ENCODE peak calls at places on chromosome 11, in six cellular contexts. O, N, D, E, P and A are unnamed samples.

GRCh38 chr11:122229611-122230386 is 113.8 kb upstream of the BLID start:
- DNase-seq in P (no peak), D (no peak), E (peak), N (no peak), O (peak), A (no peak)

GRCh38 chr11:133149698-133150097 is 382.6 kb downstream of the OPCML start:
- DNase-seq in D (no peak), E (no peak), O (no peak), P (no peak), N (no peak), A (no peak)

GRCh38 chr11:35953081-35953480 is 9.2 kb downstream of the LDLRAD3 start:
- DNase-seq in O (no peak), E (no peak), D (no peak), P (no peak), N (no peak), A (no peak)

GRCh38 chr11:26993965-26994446 is at the start of gene FIBIN:
- DNase-seq in E (no peak), N (no peak), O (no peak), D (no peak), P (no peak), A (no peak)

GRCh38 chr11:129992161-129992944 is 10.3 kb downstream of the PRDM10 start:
- DNase-seq in D (no peak), N (no peak), P (peak), O (no peak), E (peak), A (peak)

GRCh38 chr11:57493507-57494503 is 21.7 kb downstream of the SLC43A1 start:
- DNase-seq in N (peak), D (no peak), O (peak), P (peak), E (peak), A (peak)

GRCh38 chr11:126375726-126376125 is 20.2 kb downstream of the ST3GAL4 start:
- DNase-seq in E (no peak), N (no peak), O (no peak), P (no peak), D (no peak), A (no peak)

GRCh38 chr11:4087551-4087950 is 7.0 kb upstream of the RRM1 start:
- DNase-seq in N (no peak), P (no peak), O (no peak), D (no peak), E (no peak), A (no peak)

GRCh38 chr11:76997512-76997911 is 36.7 kb upstream of the B3GNT6 start:
- DNase-seq in E (no peak), N (no peak), O (no peak), P (no peak), D (no peak), A (no peak)

GRCh38 chr11:74449369-74449931 is 17.9 kb downstream of the KCNE3 start:
- DNase-seq in D (peak), E (peak), O (no peak), N (no peak), P (peak), A (no peak)

GRCh38 chr11:103898065-103898464 is 138.4 kb upstream of the DDI1 start:
- DNase-seq in E (no peak), N (no peak), D (peak), P (no peak), O (no peak), A (no peak)

GRCh38 chr11:131581006-131581405 is 210.6 kb downstream of the NTM start:
- DNase-seq in O (no peak), P (no peak), E (no peak), D (no peak), N (no peak), A (no peak)

GRCh38 chr11:95675585-95675984 is 114.0 kb downstream of the FAM76B start:
- DNase-seq in E (no peak), O (no peak), P (no peak), D (no peak), N (no peak), A (no peak)

GRCh38 chr11:44506375-44507016 is 59.0 kb upstream of the CD82 start:
- DNase-seq in E (no peak), N (no peak), D (no peak), O (no peak), P (no peak), A (no peak)

GRCh38 chr11:60349990-60350389 is 22.9 kb downstream of the MS4A6E start:
- DNase-seq in D (no peak), E (no peak), P (no peak), O (no peak), N (no peak), A (no peak)

GRCh38 chr11:3146612-3147256 is 18.4 kb downstream of the OSBPL5 start:
- DNase-seq in D (no peak), O (no peak), E (no peak), P (no peak), N (no peak), A (no peak)

GRCh38 chr11:7896026-7896785 is 34.9 kb downstream of the OR10A6 start:
- DNase-seq in D (no peak), E (no peak), O (no peak), N (no peak), P (no peak), A (no peak)

GRCh38 chr11:43789700-43790443 is 90.8 kb upstream of the ALKBH3 start:
- DNase-seq in O (no peak), P (no peak), E (no peak), N (no peak), D (no peak), A (no peak)

GRCh38 chr11:33987545-33987944 is 64.0 kb upstream of the CAPRIN1 start:
- DNase-seq in D (no peak), P (no peak), O (no peak), N (no peak), E (no peak), A (no peak)

GRCh38 chr11:22798890-22799289 is 30.7 kb downstream of the SVIP start:
- DNase-seq in N (no peak), E (no peak), O (no peak), D (no peak), P (no peak), A (no peak)

GRCh38 chr11:108221981-108222685 is at the start of gene NPAT:
- DNase-seq in E (no peak), D (no peak), N (no peak), P (no peak), O (no peak), A (no peak)

GRCh38 chr11:131910491-131911387 is 540.3 kb downstream of the NTM start:
- DNase-seq in E (no peak), P (no peak), D (no peak), O (no peak), N (peak), A (no peak)

GRCh38 chr11:110366234-110366633 is 63.5 kb upstream of the FDX1 start:
- DNase-seq in E (no peak), O (no peak), D (no peak), P (no peak), N (no peak), A (no peak)

GRCh38 chr11:120063686-120064340 is 74.1 kb downstream of the TRIM29 start:
- DNase-seq in E (no peak), N (no peak), O (no peak), D (no peak), P (no peak), A (no peak)

GRCh38 chr11:134464196-134464595 is 52.2 kb upstream of the B3GAT1 start:
- DNase-seq in N (no peak), E (no peak), O (no peak), P (no peak), D (no peak), A (no peak)

GRCh38 chr11:134572741-134573675 is 161.0 kb upstream of the B3GAT1 start:
- DNase-seq in E (no peak), O (no peak), P (no peak), N (no peak), D (no peak), A (no peak)

GRCh38 chr11:92845390-92846185 is 123.9 kb upstream of the MTNR1B start:
- DNase-seq in O (no peak), N (no peak), D (no peak), E (peak), P (no peak), A (no peak)

GRCh38 chr11:130118636-130119387 is 40.8 kb upstream of the ST14 start:
- DNase-seq in O (no peak), D (peak), N (peak), E (peak), P (no peak), A (no peak)

GRCh38 chr11:129373489-129373953 is 2.1 kb upstream of the BARX2 start:
- DNase-seq in O (no peak), P (no peak), D (no peak), E (no peak), N (no peak), A (no peak)

GRCh38 chr11:57586711-57587110 is 10.8 kb upstream of the SERPING1 start:
- DNase-seq in E (no peak), N (no peak), O (no peak), P (no peak), D (no peak), A (no peak)

GRCh38 chr11:103202048-103202651 is 92.9 kb downstream of the DYNC2H1 start:
- DNase-seq in P (peak), O (no peak), D (no peak), E (peak), N (no peak), A (no peak)

DNA sequence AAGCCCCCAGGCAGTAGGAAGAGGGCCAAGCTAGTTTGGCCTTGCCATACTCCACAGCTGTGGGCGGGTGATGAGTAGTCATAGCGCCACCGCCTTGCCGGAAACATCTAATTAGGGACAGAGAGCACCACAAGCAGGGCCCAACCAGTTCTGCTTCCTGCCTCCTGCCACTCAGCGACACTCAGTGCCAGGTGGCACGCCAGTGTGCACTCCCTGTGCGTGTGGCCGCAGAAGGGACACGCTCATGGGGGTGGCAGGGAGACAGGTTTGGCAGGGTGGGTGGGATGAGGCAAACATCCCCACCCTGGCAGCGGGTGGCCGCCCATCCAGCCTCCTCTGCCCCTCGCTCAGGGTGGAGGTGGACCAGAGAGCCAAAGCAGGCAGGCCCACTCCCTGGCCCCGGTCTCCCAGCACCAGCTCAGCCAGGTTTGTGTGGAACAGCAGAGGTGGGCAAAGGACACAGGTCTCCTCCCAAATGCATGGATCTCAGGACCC is 4.9 kb downstream of the OVOL1 start:
- DNase-seq in E (no peak), P (no peak), D (peak), N (peak), O (no peak), A (peak)
- TF ChIP-seq TAF1 in E (no peak), P (no peak), D (no peak), N (no peak), O (no peak), A (no peak)

DNA sequence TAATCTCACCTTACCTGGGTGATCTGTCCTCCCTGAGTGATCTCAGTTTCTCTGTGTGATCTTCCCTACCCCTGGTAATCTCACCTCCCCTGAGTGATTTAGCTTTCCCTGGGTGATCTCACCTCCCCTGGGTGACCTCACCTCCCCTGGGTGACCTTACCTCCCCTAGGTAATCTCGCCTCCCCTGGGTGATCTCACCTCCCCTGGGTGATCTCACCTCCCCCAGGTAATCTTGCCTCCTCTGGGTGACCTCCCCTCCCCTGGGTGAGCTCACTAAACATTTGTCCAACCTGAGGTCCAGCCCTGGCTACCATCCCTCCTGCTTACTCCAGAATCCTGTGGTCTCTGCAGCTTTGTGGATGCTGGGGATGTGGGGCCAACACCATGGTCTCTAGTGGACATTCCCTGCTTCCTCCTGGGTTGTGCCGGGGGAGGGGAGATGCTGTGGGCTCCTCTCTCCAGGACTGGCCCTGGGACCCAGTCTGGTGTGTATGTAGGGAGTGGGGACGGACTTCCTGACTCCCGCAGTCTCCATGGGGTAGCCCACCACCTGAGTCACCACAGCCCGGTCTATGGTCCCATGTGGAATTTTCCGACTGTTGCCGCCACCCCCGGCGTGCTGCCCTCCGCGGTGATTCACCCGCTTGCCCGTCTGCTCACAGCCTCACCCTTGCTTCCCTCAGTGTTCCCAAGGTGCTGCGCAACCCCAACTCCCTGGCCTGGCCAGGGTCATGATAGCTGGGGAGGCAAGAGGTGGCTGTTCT is 9.9 kb downstream of the LSP1 start:
- DNase-seq in E (no peak), N (no peak), P (no peak), O (no peak), D (no peak), A (no peak)
- TF ChIP-seq POLR2A in E (no peak), N (no peak), P (no peak), O (no peak), D (no peak), A (peak)

DNA sequence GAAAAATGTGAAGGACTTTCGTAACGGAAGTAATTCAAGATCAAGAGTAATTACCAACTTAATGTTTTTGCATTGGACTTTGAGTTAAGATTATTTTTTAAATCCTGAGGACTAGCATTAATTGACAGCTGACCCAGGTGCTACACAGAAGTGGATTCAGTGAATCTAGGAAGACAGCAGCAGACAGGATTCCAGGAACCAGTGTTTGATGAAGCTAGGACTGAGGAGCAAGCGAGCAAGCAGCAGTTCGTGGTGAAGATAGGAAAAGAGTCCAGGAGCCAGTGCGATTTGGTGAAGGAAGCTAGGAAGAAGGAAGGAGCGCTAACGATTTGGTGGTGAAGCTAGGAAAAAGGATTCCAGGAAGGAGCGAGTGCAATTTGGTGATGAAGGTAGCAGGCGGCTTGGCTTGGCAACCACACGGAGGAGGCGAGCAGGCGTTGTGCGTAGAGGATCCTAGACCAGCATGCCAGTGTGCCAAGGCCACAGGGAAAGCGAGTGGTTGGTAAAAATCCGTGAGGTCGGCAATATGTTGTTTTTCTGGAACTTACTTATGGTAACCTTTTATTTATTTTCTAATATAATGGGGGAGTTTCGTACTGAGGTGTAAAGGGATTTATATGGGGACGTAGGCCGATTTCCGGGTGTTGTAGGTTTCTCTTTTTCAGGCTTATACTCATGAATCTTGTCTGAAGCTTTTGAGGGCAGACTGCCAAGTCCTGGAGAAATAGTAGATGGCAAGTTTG is 1.6 kb downstream of the MALAT1 start:
- DNase-seq in P (no peak), D (no peak), O (no peak), N (no peak), E (no peak), A (no peak)
- TF ChIP-seq POLR2AphosphoS5 in P (peak), D (peak), O (peak), N (peak), E (peak), A (peak)

GRCh38 chr11:12536566-12536965 is 137.7 kb upstream of the TEAD1 start:
- DNase-seq in O (no peak), D (no peak), E (no peak), P (no peak), N (no peak), A (no peak)

GRCh38 chr11:12534549-12534948 is 139.7 kb upstream of the TEAD1 start:
- DNase-seq in P (no peak), O (no peak), D (no peak), E (no peak), N (no peak), A (no peak)

GRCh38 chr11:12532580-12532979 is 141.6 kb upstream of the TEAD1 start:
- DNase-seq in P (no peak), O (no peak), D (no peak), N (no peak), E (no peak), A (no peak)

GRCh38 chr11:12537778-12538401 is 136.3 kb upstream of the TEAD1 start:
- DNase-seq in P (no peak), O (no peak), D (no peak), N (no peak), E (no peak), A (no peak)

GRCh38 chr11:12535321-12535720 is 138.9 kb upstream of the TEAD1 start:
- DNase-seq in D (no peak), E (no peak), P (no peak), O (no peak), N (no peak), A (no peak)
- TF ChIP-seq TAF1 in D (no peak), E (no peak), P (no peak), O (no peak), N (no peak), A (no peak)

GRCh38 chr11:63536669-63537292 is at the start of gene PLAAT4:
- DNase-seq in O (no peak), P (no peak), D (peak), E (peak), N (peak), A (no peak)

GRCh38 chr11:63535734-63536133 is 874 bp upstream of the PLAAT4 start:
- DNase-seq in D (no peak), P (no peak), O (no peak), E (no peak), N (no peak), A (no peak)

GRCh38 chr11:63534895-63535461 is 1.6 kb upstream of the PLAAT4 start:
- DNase-seq in P (no peak), D (peak), O (no peak), N (no peak), E (no peak), A (no peak)

GRCh38 chr11:63534076-63534475 is 2.5 kb upstream of the PLAAT4 start:
- DNase-seq in N (no peak), E (no peak), O (no peak), P (no peak), D (no peak), A (no peak)

DNA sequence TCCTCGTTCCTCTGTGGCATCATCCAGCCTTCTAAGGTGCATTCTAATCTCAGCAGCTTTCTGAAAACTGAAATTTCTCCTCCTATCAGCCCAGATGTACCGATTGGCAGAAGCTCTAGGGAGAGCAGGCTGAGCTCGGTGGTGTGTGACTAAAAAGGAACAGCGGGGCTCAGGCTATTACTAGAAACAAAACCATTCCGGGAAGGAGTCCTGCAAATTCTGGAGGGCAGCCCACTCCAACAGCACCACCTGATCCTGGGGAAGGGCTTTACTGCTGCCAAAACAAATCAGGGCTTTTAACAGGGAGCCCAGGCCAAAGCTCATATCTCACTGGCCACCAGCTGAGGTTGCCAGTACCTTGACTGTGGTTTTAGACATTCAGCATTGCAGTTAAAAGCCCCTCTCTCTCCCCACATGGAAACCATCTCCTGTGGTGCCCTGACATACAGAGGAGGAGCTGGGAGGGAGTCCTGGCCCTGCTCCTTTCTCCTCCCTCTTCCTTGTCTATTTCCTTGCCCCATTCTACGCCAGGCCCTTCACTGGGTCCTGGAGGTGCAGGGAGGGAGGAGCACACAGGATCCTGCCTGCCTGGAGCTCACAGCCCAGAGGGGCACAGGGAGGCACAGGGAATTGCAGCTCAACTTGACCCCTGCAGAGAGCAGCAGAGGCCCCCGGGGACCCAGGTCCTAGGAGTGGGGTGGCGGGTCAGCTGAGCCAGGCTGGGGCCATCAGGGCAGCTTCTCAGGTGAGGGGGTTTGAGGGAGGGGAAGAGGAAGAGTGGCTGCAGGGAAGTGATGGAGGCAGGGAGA is 889 bp downstream of the PLAAT4 start:
- DNase-seq in O (no peak), E (no peak), D (no peak), P (no peak), N (no peak), A (no peak)
- TF ChIP-seq POLR2A in O (no peak), E (no peak), D (no peak), P (no peak), N (no peak), A (no peak)

GRCh38 chr11:117591316-117592039 is 205.5 kb downstream of the DSCAML1 start:
- DNase-seq in E (no peak), O (no peak), D (no peak), N (no peak), P (no peak), A (no peak)

GRCh38 chr11:117595440-117595839 is 201.6 kb downstream of the DSCAML1 start:
- DNase-seq in O (no peak), E (no peak), P (peak), N (no peak), D (no peak), A (no peak)

GRCh38 chr11:117597083-117597482 is 199.9 kb downstream of the DSCAML1 start:
- DNase-seq in O (no peak), N (no peak), P (peak), E (peak), D (no peak), A (peak)

GRCh38 chr11:117589024-117589423 is 208.0 kb downstream of the DSCAML1 start:
- DNase-seq in D (no peak), P (no peak), O (no peak), E (no peak), N (no peak), A (no peak)

GRCh38 chr11:117593065-117593464 is 204.0 kb downstream of the DSCAML1 start:
- DNase-seq in O (no peak), E (no peak), P (no peak), N (no peak), D (no peak), A (no peak)
- TF ChIP-seq POLR2AphosphoS5 in O (no peak), E (no peak), P (no peak), N (no peak), D (no peak), A (no peak)

GRCh38 chr11:37474889-37475288 is 876.9 kb upstream of the RAG2 start:
- DNase-seq in N (no peak), O (no peak), E (no peak), P (no peak), D (no peak), A (no peak)
- TF ChIP-seq TAF1 in N (no peak), O (no peak), E (no peak), P (no peak), D (no peak), A (no peak)